ENCODE peak calls at places on chromosomes 7 and 10, in five cellular contexts. Z, I, P, E and G are unnamed samples.

GRCh38 chr7:93551063-93551895 is 23.2 kb downstream of the CALCR start:
- DNase-seq in P (peak; percentile 30), E (no peak), Z (peak; percentile 66), I (peak; percentile 18), G (peak; percentile 28)

GRCh38 chr7:101550641-101551531 is 78.2 kb downstream of the MYL10 start:
- DNase-seq in Z (peak; percentile 16), E (peak; percentile 51), I (no peak), P (no peak), G (no peak)

GRCh38 chr10:5532618-5533097 is 7.9 kb downstream of the CALML3 start:
- DNase-seq in E (no peak), Z (no peak), P (no peak), I (no peak), G (no peak)

GRCh38 chr7:157096286-157097055 is 42.3 kb upstream of the UBE3C start:
- DNase-seq in P (no peak), Z (no peak), E (no peak), I (peak; percentile 3), G (peak; percentile 75)

GRCh38 chr10:106147050-106147449 is 1017.5 kb downstream of the SORCS1 start:
- DNase-seq in E (no peak), P (no peak), I (no peak), Z (no peak), G (no peak)

GRCh38 chr7:71613316-71613715 is 481.4 kb downstream of the GALNT17 start:
- DNase-seq in E (no peak), I (no peak), Z (peak; percentile 35), P (no peak), G (no peak)

GRCh38 chr10:48448796-48449195 is 142.3 kb downstream of the MAPK8 start:
- DNase-seq in P (no peak), E (no peak), I (peak; percentile 78), Z (peak; percentile 53), G (no peak)

GRCh38 chr10:61463035-61463909 is 10.1 kb upstream of the TMEM26 start:
- DNase-seq in Z (peak; percentile 92), I (peak; percentile 50), E (no peak), P (no peak), G (no peak)

GRCh38 chr10:33122014-33122788 is 164.2 kb upstream of the ITGB1 start:
- DNase-seq in P (no peak), I (peak; percentile 88), Z (peak; percentile 99), E (no peak), G (no peak)

GRCh38 chr7:75653651-75654050 is 85.1 kb downstream of the HIP1 start:
- DNase-seq in E (no peak), Z (no peak), P (no peak), I (no peak), G (no peak)

GRCh38 chr10:17349009-17349349 is 105.4 kb downstream of the ST8SIA6 start:
- DNase-seq in I (peak; percentile 1), P (no peak), E (no peak), Z (no peak), G (no peak)